ENCODE peak calls at places on chromosomes 2 and 18, in four cellular contexts. One of them, this sample, is unnamed.

GRCh38 chr18:47758000-47758399 is 172.5 kb downstream of the SMAD2 start:
- DNase-seq in astrocyte of the hippocampus: no peak
- DNase-seq in activated T-helper 1 cell treated with anti-CD3 and anti-CD28 coated beads, Interleukin-2, amount 50 U/mL, for 16 hours: no peak
- DNase-seq in NCI-H524 treated with DMSO at 0.1 percent for 48 hours: no peak
- DNase-seq in this sample: no peak

GRCh38 chr18:24271381-24272331 is 126.0 kb downstream of the OSBPL1A start:
- DNase-seq in astrocyte of the hippocampus: peak
- DNase-seq in NCI-H524 treated with DMSO at 0.1 percent for 48 hours: no peak
- DNase-seq in activated T-helper 1 cell treated with anti-CD3 and anti-CD28 coated beads, Interleukin-2, amount 50 U/mL, for 16 hours: no peak
- DNase-seq in this sample: peak

GRCh38 chr18:47689386-47689785 is 241.1 kb downstream of the SMAD2 start:
- DNase-seq in activated T-helper 1 cell treated with anti-CD3 and anti-CD28 coated beads, Interleukin-2, amount 50 U/mL, for 16 hours: no peak
- DNase-seq in NCI-H524 treated with DMSO at 0.1 percent for 48 hours: no peak
- DNase-seq in astrocyte of the hippocampus: peak
- DNase-seq in this sample: no peak

GRCh38 chr2:241984658-241985057 is 115.1 kb downstream of the RTP5 start:
- DNase-seq in activated T-helper 1 cell treated with anti-CD3 and anti-CD28 coated beads, Interleukin-2, amount 50 U/mL, for 16 hours: no peak
- DNase-seq in astrocyte of the hippocampus: no peak
- DNase-seq in NCI-H524 treated with DMSO at 0.1 percent for 48 hours: no peak
- DNase-seq in this sample: no peak

GRCh38 chr2:201950606-201951005 is 83.0 kb upstream of the FZD7 start:
- DNase-seq in astrocyte of the hippocampus: no peak
- DNase-seq in activated T-helper 1 cell treated with anti-CD3 and anti-CD28 coated beads, Interleukin-2, amount 50 U/mL, for 16 hours: no peak
- DNase-seq in NCI-H524 treated with DMSO at 0.1 percent for 48 hours: no peak
- DNase-seq in this sample: no peak

GRCh38 chr2:165697727-165698620 is 96.1 kb downstream of the GALNT3 start:
- DNase-seq in astrocyte of the hippocampus: peak
- DNase-seq in NCI-H524 treated with DMSO at 0.1 percent for 48 hours: no peak
- DNase-seq in activated T-helper 1 cell treated with anti-CD3 and anti-CD28 coated beads, Interleukin-2, amount 50 U/mL, for 16 hours: no peak
- DNase-seq in this sample: no peak

GRCh38 chr2:75246441-75247167 is 47.3 kb upstream of the TACR1 start:
- DNase-seq in activated T-helper 1 cell treated with anti-CD3 and anti-CD28 coated beads, Interleukin-2, amount 50 U/mL, for 16 hours: no peak
- DNase-seq in astrocyte of the hippocampus: no peak
- DNase-seq in NCI-H524 treated with DMSO at 0.1 percent for 48 hours: no peak
- DNase-seq in this sample: no peak

GRCh38 chr2:102622646-102623045 is 3.3 kb downstream of the SLC9A2 start:
- DNase-seq in astrocyte of the hippocampus: no peak
- DNase-seq in activated T-helper 1 cell treated with anti-CD3 and anti-CD28 coated beads, Interleukin-2, amount 50 U/mL, for 16 hours: no peak
- DNase-seq in NCI-H524 treated with DMSO at 0.1 percent for 48 hours: no peak
- DNase-seq in this sample: no peak

GRCh38 chr18:22494771-22495170 is 77.1 kb upstream of the CTAGE1 start:
- DNase-seq in activated T-helper 1 cell treated with anti-CD3 and anti-CD28 coated beads, Interleukin-2, amount 50 U/mL, for 16 hours: no peak
- DNase-seq in NCI-H524 treated with DMSO at 0.1 percent for 48 hours: no peak
- DNase-seq in astrocyte of the hippocampus: peak
- DNase-seq in this sample: no peak